ENCODE peak calls at places on chromosomes 1 and 21, in ten cellular contexts. One of them, this sample, is unnamed.

GRCh38 chr1:62325076-62325475 is 5.8 kb upstream of the KANK4 start:
- DNase-seq in NAMALWA: no peak
- DNase-seq in fibroblast of lung: peak
- DNase-seq in neural crest cell: no peak
- DNase-seq in foreskin keratinocyte: peak
- DNase-seq in NCI-H2029 treated with DMSO at 0.1 percent for 48 hours: no peak
- DNase-seq in activated CD4-positive, alpha-beta T cell treated with anti-CD3 and anti-CD28 coated beads, Interleukin-2, amount 50 U/mL, for 4 hours: no peak
- DNase-seq in KG1: no peak
- DNase-seq in DMS153: no peak
- DNase-seq in mucosa of gallbladder: no peak
- DNase-seq in this sample: peak

GRCh38 chr21:29382029-29382654 is 83.4 kb downstream of the BACH1 start:
- DNase-seq in NAMALWA: no peak
- DNase-seq in fibroblast of lung: peak
- DNase-seq in neural crest cell: no peak
- DNase-seq in foreskin keratinocyte: peak
- DNase-seq in NCI-H2029 treated with DMSO at 0.1 percent for 48 hours: no peak
- DNase-seq in activated CD4-positive, alpha-beta T cell treated with anti-CD3 and anti-CD28 coated beads, Interleukin-2, amount 50 U/mL, for 4 hours: no peak
- DNase-seq in KG1: no peak
- DNase-seq in DMS153: no peak
- DNase-seq in mucosa of gallbladder: no peak
- DNase-seq in this sample: peak

GRCh38 chr1:13792429-13792828 is 92.4 kb downstream of the PRDM2 start:
- DNase-seq in NAMALWA: no peak
- DNase-seq in fibroblast of lung: peak
- DNase-seq in neural crest cell: no peak
- DNase-seq in foreskin keratinocyte: no peak
- DNase-seq in NCI-H2029 treated with DMSO at 0.1 percent for 48 hours: no peak
- DNase-seq in activated CD4-positive, alpha-beta T cell treated with anti-CD3 and anti-CD28 coated beads, Interleukin-2, amount 50 U/mL, for 4 hours: no peak
- DNase-seq in KG1: no peak
- DNase-seq in DMS153: no peak
- DNase-seq in mucosa of gallbladder: no peak
- DNase-seq in this sample: peak

GRCh38 chr1:34695580-34695979 is 59.3 kb upstream of the GJB5 start:
- DNase-seq in NAMALWA: no peak
- DNase-seq in fibroblast of lung: no peak
- DNase-seq in neural crest cell: no peak
- DNase-seq in foreskin keratinocyte: no peak
- DNase-seq in NCI-H2029 treated with DMSO at 0.1 percent for 48 hours: peak
- DNase-seq in activated CD4-positive, alpha-beta T cell treated with anti-CD3 and anti-CD28 coated beads, Interleukin-2, amount 50 U/mL, for 4 hours: no peak
- DNase-seq in KG1: no peak
- DNase-seq in DMS153: peak
- DNase-seq in mucosa of gallbladder: no peak
- DNase-seq in this sample: no peak

GRCh38 chr1:180239145-180240096 is 9.4 kb downstream of the LHX4 start:
- DNase-seq in NAMALWA: no peak
- DNase-seq in fibroblast of lung: no peak
- DNase-seq in neural crest cell: no peak
- DNase-seq in foreskin keratinocyte: no peak
- DNase-seq in NCI-H2029 treated with DMSO at 0.1 percent for 48 hours: no peak
- DNase-seq in activated CD4-positive, alpha-beta T cell treated with anti-CD3 and anti-CD28 coated beads, Interleukin-2, amount 50 U/mL, for 4 hours: no peak
- DNase-seq in KG1: no peak
- DNase-seq in DMS153: no peak
- DNase-seq in mucosa of gallbladder: no peak
- DNase-seq in this sample: no peak

GRCh38 chr1:9766759-9767442 is 56.9 kb downstream of the CLSTN1 start:
- DNase-seq in NAMALWA: no peak
- DNase-seq in fibroblast of lung: peak
- DNase-seq in neural crest cell: no peak
- DNase-seq in foreskin keratinocyte: peak
- DNase-seq in NCI-H2029 treated with DMSO at 0.1 percent for 48 hours: no peak
- DNase-seq in activated CD4-positive, alpha-beta T cell treated with anti-CD3 and anti-CD28 coated beads, Interleukin-2, amount 50 U/mL, for 4 hours: no peak
- DNase-seq in KG1: no peak
- DNase-seq in DMS153: no peak
- DNase-seq in mucosa of gallbladder: no peak
- DNase-seq in this sample: peak

GRCh38 chr1:27544818-27545612 is 55.0 kb upstream of the WASF2 start:
- DNase-seq in NAMALWA: no peak
- DNase-seq in fibroblast of lung: peak
- DNase-seq in neural crest cell: no peak
- DNase-seq in foreskin keratinocyte: no peak
- DNase-seq in NCI-H2029 treated with DMSO at 0.1 percent for 48 hours: no peak
- DNase-seq in activated CD4-positive, alpha-beta T cell treated with anti-CD3 and anti-CD28 coated beads, Interleukin-2, amount 50 U/mL, for 4 hours: no peak
- DNase-seq in KG1: no peak
- DNase-seq in DMS153: no peak
- DNase-seq in mucosa of gallbladder: no peak
- DNase-seq in this sample: no peak

GRCh38 chr1:244353572-244354091 is 98.1 kb downstream of the ADSS2 start:
- DNase-seq in NAMALWA: no peak
- DNase-seq in fibroblast of lung: peak
- DNase-seq in neural crest cell: no peak
- DNase-seq in foreskin keratinocyte: peak
- DNase-seq in NCI-H2029 treated with DMSO at 0.1 percent for 48 hours: no peak
- DNase-seq in activated CD4-positive, alpha-beta T cell treated with anti-CD3 and anti-CD28 coated beads, Interleukin-2, amount 50 U/mL, for 4 hours: no peak
- DNase-seq in KG1: no peak
- DNase-seq in DMS153: peak
- DNase-seq in mucosa of gallbladder: peak
- DNase-seq in this sample: peak

GRCh38 chr1:11058026-11058425 is 1.8 kb downstream of the SRM start:
- DNase-seq in NAMALWA: no peak
- DNase-seq in fibroblast of lung: no peak
- DNase-seq in neural crest cell: no peak
- DNase-seq in foreskin keratinocyte: no peak
- DNase-seq in NCI-H2029 treated with DMSO at 0.1 percent for 48 hours: no peak
- DNase-seq in activated CD4-positive, alpha-beta T cell treated with anti-CD3 and anti-CD28 coated beads, Interleukin-2, amount 50 U/mL, for 4 hours: no peak
- DNase-seq in KG1: no peak
- DNase-seq in DMS153: no peak
- DNase-seq in mucosa of gallbladder: no peak
- DNase-seq in this sample: no peak

GRCh38 chr1:27940297-27940696 is 5.5 kb downstream of the SMPDL3B start:
- DNase-seq in NAMALWA: peak
- DNase-seq in fibroblast of lung: peak
- DNase-seq in neural crest cell: peak
- DNase-seq in foreskin keratinocyte: no peak
- DNase-seq in NCI-H2029 treated with DMSO at 0.1 percent for 48 hours: no peak
- DNase-seq in activated CD4-positive, alpha-beta T cell treated with anti-CD3 and anti-CD28 coated beads, Interleukin-2, amount 50 U/mL, for 4 hours: peak
- DNase-seq in KG1: peak
- DNase-seq in DMS153: peak
- DNase-seq in mucosa of gallbladder: peak
- DNase-seq in this sample: no peak

GRCh38 chr21:16588433-16588860 is 858.7 kb downstream of the USP25 start:
- DNase-seq in NAMALWA: no peak
- DNase-seq in fibroblast of lung: peak
- DNase-seq in neural crest cell: peak
- DNase-seq in foreskin keratinocyte: peak
- DNase-seq in NCI-H2029 treated with DMSO at 0.1 percent for 48 hours: no peak
- DNase-seq in activated CD4-positive, alpha-beta T cell treated with anti-CD3 and anti-CD28 coated beads, Interleukin-2, amount 50 U/mL, for 4 hours: no peak
- DNase-seq in KG1: no peak
- DNase-seq in DMS153: peak
- DNase-seq in mucosa of gallbladder: peak
- DNase-seq in this sample: no peak

GRCh38 chr21:42465008-42465878 is 30.8 kb downstream of the RSPH1 start:
- DNase-seq in NAMALWA: peak
- DNase-seq in fibroblast of lung: peak
- DNase-seq in neural crest cell: no peak
- DNase-seq in foreskin keratinocyte: no peak
- DNase-seq in NCI-H2029 treated with DMSO at 0.1 percent for 48 hours: no peak
- DNase-seq in activated CD4-positive, alpha-beta T cell treated with anti-CD3 and anti-CD28 coated beads, Interleukin-2, amount 50 U/mL, for 4 hours: no peak
- DNase-seq in KG1: peak
- DNase-seq in DMS153: no peak
- DNase-seq in mucosa of gallbladder: peak
- DNase-seq in this sample: no peak

GRCh38 chr1:167683641-167684502 is 37.9 kb upstream of the MPZL1 start:
- DNase-seq in NAMALWA: no peak
- DNase-seq in fibroblast of lung: peak
- DNase-seq in neural crest cell: no peak
- DNase-seq in foreskin keratinocyte: no peak
- DNase-seq in NCI-H2029 treated with DMSO at 0.1 percent for 48 hours: no peak
- DNase-seq in activated CD4-positive, alpha-beta T cell treated with anti-CD3 and anti-CD28 coated beads, Interleukin-2, amount 50 U/mL, for 4 hours: no peak
- DNase-seq in KG1: no peak
- DNase-seq in DMS153: no peak
- DNase-seq in mucosa of gallbladder: no peak
- DNase-seq in this sample: no peak

GRCh38 chr1:212186427-212187207 is 98.6 kb upstream of the PPP2R5A start:
- DNase-seq in NAMALWA: peak
- DNase-seq in fibroblast of lung: no peak
- DNase-seq in neural crest cell: no peak
- DNase-seq in foreskin keratinocyte: no peak
- DNase-seq in NCI-H2029 treated with DMSO at 0.1 percent for 48 hours: no peak
- DNase-seq in activated CD4-positive, alpha-beta T cell treated with anti-CD3 and anti-CD28 coated beads, Interleukin-2, amount 50 U/mL, for 4 hours: no peak
- DNase-seq in KG1: no peak
- DNase-seq in DMS153: peak
- DNase-seq in mucosa of gallbladder: no peak
- DNase-seq in this sample: no peak

GRCh38 chr1:160376525-160377131 is 9.8 kb downstream of the NHLH1 start:
- DNase-seq in NAMALWA: peak
- DNase-seq in fibroblast of lung: peak
- DNase-seq in neural crest cell: peak
- DNase-seq in foreskin keratinocyte: no peak
- DNase-seq in NCI-H2029 treated with DMSO at 0.1 percent for 48 hours: peak
- DNase-seq in activated CD4-positive, alpha-beta T cell treated with anti-CD3 and anti-CD28 coated beads, Interleukin-2, amount 50 U/mL, for 4 hours: no peak
- DNase-seq in KG1: no peak
- DNase-seq in DMS153: peak
- DNase-seq in mucosa of gallbladder: peak
- DNase-seq in this sample: peak

GRCh38 chr1:9542425-9542824 is 3.2 kb downstream of the SLC25A33 start:
- DNase-seq in NAMALWA: peak
- DNase-seq in fibroblast of lung: peak
- DNase-seq in neural crest cell: no peak
- DNase-seq in foreskin keratinocyte: no peak
- DNase-seq in NCI-H2029 treated with DMSO at 0.1 percent for 48 hours: no peak
- DNase-seq in activated CD4-positive, alpha-beta T cell treated with anti-CD3 and anti-CD28 coated beads, Interleukin-2, amount 50 U/mL, for 4 hours: no peak
- DNase-seq in KG1: no peak
- DNase-seq in DMS153: no peak
- DNase-seq in mucosa of gallbladder: no peak
- DNase-seq in this sample: no peak

GRCh38 chr21:15837603-15838002 is 107.8 kb downstream of the USP25 start:
- DNase-seq in NAMALWA: no peak
- DNase-seq in fibroblast of lung: peak
- DNase-seq in neural crest cell: no peak
- DNase-seq in foreskin keratinocyte: no peak
- DNase-seq in NCI-H2029 treated with DMSO at 0.1 percent for 48 hours: no peak
- DNase-seq in activated CD4-positive, alpha-beta T cell treated with anti-CD3 and anti-CD28 coated beads, Interleukin-2, amount 50 U/mL, for 4 hours: no peak
- DNase-seq in KG1: no peak
- DNase-seq in DMS153: no peak
- DNase-seq in mucosa of gallbladder: no peak
- DNase-seq in this sample: no peak

GRCh38 chr1:169595764-169596711 is 9.8 kb upstream of the F5 start:
- DNase-seq in NAMALWA: peak
- DNase-seq in fibroblast of lung: peak
- DNase-seq in neural crest cell: no peak
- DNase-seq in foreskin keratinocyte: peak
- DNase-seq in NCI-H2029 treated with DMSO at 0.1 percent for 48 hours: no peak
- DNase-seq in activated CD4-positive, alpha-beta T cell treated with anti-CD3 and anti-CD28 coated beads, Interleukin-2, amount 50 U/mL, for 4 hours: no peak
- DNase-seq in KG1: no peak
- DNase-seq in DMS153: no peak
- DNase-seq in mucosa of gallbladder: peak
- DNase-seq in this sample: no peak

GRCh38 chr1:231000201-231000600 is 21.3 kb downstream of the ARV1 start:
- DNase-seq in NAMALWA: no peak
- DNase-seq in fibroblast of lung: no peak
- DNase-seq in neural crest cell: no peak
- DNase-seq in foreskin keratinocyte: no peak
- DNase-seq in NCI-H2029 treated with DMSO at 0.1 percent for 48 hours: no peak
- DNase-seq in activated CD4-positive, alpha-beta T cell treated with anti-CD3 and anti-CD28 coated beads, Interleukin-2, amount 50 U/mL, for 4 hours: no peak
- DNase-seq in KG1: no peak
- DNase-seq in DMS153: no peak
- DNase-seq in mucosa of gallbladder: no peak
- DNase-seq in this sample: no peak

GRCh38 chr1:15736035-15736665 is at the start of gene SLC25A34:
- DNase-seq in NAMALWA: no peak
- DNase-seq in fibroblast of lung: no peak
- DNase-seq in neural crest cell: no peak
- DNase-seq in foreskin keratinocyte: no peak
- DNase-seq in NCI-H2029 treated with DMSO at 0.1 percent for 48 hours: peak
- DNase-seq in activated CD4-positive, alpha-beta T cell treated with anti-CD3 and anti-CD28 coated beads, Interleukin-2, amount 50 U/mL, for 4 hours: no peak
- DNase-seq in KG1: no peak
- DNase-seq in DMS153: peak
- DNase-seq in mucosa of gallbladder: peak
- DNase-seq in this sample: no peak

GRCh38 chr1:156151093-156151688 is 2.2 kb upstream of the SEMA4A start:
- DNase-seq in NAMALWA: peak
- DNase-seq in fibroblast of lung: peak
- DNase-seq in neural crest cell: no peak
- DNase-seq in foreskin keratinocyte: no peak
- DNase-seq in NCI-H2029 treated with DMSO at 0.1 percent for 48 hours: no peak
- DNase-seq in activated CD4-positive, alpha-beta T cell treated with anti-CD3 and anti-CD28 coated beads, Interleukin-2, amount 50 U/mL, for 4 hours: no peak
- DNase-seq in KG1: no peak
- DNase-seq in DMS153: no peak
- DNase-seq in mucosa of gallbladder: no peak
- DNase-seq in this sample: peak

GRCh38 chr1:164623805-164624204 is 64.8 kb downstream of the PBX1 start:
- DNase-seq in NAMALWA: no peak
- DNase-seq in fibroblast of lung: no peak
- DNase-seq in neural crest cell: no peak
- DNase-seq in foreskin keratinocyte: no peak
- DNase-seq in NCI-H2029 treated with DMSO at 0.1 percent for 48 hours: no peak
- DNase-seq in activated CD4-positive, alpha-beta T cell treated with anti-CD3 and anti-CD28 coated beads, Interleukin-2, amount 50 U/mL, for 4 hours: no peak
- DNase-seq in KG1: no peak
- DNase-seq in DMS153: no peak
- DNase-seq in mucosa of gallbladder: no peak
- DNase-seq in this sample: no peak

GRCh38 chr1:55234016-55234415 is 18.9 kb upstream of the USP24 start:
- DNase-seq in NAMALWA: no peak
- DNase-seq in fibroblast of lung: peak
- DNase-seq in neural crest cell: no peak
- DNase-seq in foreskin keratinocyte: no peak
- DNase-seq in NCI-H2029 treated with DMSO at 0.1 percent for 48 hours: no peak
- DNase-seq in activated CD4-positive, alpha-beta T cell treated with anti-CD3 and anti-CD28 coated beads, Interleukin-2, amount 50 U/mL, for 4 hours: no peak
- DNase-seq in KG1: no peak
- DNase-seq in DMS153: no peak
- DNase-seq in mucosa of gallbladder: no peak
- DNase-seq in this sample: peak

GRCh38 chr1:16441312-16441641 is 753 bp downstream of the NECAP2 start:
- DNase-seq in NAMALWA: no peak
- DNase-seq in fibroblast of lung: peak
- DNase-seq in neural crest cell: no peak
- DNase-seq in foreskin keratinocyte: no peak
- DNase-seq in NCI-H2029 treated with DMSO at 0.1 percent for 48 hours: no peak
- DNase-seq in activated CD4-positive, alpha-beta T cell treated with anti-CD3 and anti-CD28 coated beads, Interleukin-2, amount 50 U/mL, for 4 hours: no peak
- DNase-seq in KG1: no peak
- DNase-seq in DMS153: no peak
- DNase-seq in mucosa of gallbladder: no peak
- DNase-seq in this sample: peak

GRCh38 chr1:149917590-149918144 is at the start of gene SV2A:
- DNase-seq in NAMALWA: no peak
- DNase-seq in fibroblast of lung: peak
- DNase-seq in neural crest cell: peak
- DNase-seq in foreskin keratinocyte: no peak
- DNase-seq in NCI-H2029 treated with DMSO at 0.1 percent for 48 hours: no peak
- DNase-seq in activated CD4-positive, alpha-beta T cell treated with anti-CD3 and anti-CD28 coated beads, Interleukin-2, amount 50 U/mL, for 4 hours: peak
- DNase-seq in KG1: no peak
- DNase-seq in DMS153: peak
- DNase-seq in mucosa of gallbladder: no peak
- DNase-seq in this sample: no peak

GRCh38 chr1:51551848-51552296 is 32.8 kb upstream of the EPS15 start:
- DNase-seq in NAMALWA: no peak
- DNase-seq in fibroblast of lung: no peak
- DNase-seq in neural crest cell: no peak
- DNase-seq in foreskin keratinocyte: no peak
- DNase-seq in NCI-H2029 treated with DMSO at 0.1 percent for 48 hours: no peak
- DNase-seq in activated CD4-positive, alpha-beta T cell treated with anti-CD3 and anti-CD28 coated beads, Interleukin-2, amount 50 U/mL, for 4 hours: no peak
- DNase-seq in KG1: no peak
- DNase-seq in DMS153: no peak
- DNase-seq in mucosa of gallbladder: no peak
- DNase-seq in this sample: no peak

GRCh38 chr1:31666290-31666963 is 21.8 kb upstream of the PEF1 start:
- DNase-seq in NAMALWA: peak
- DNase-seq in fibroblast of lung: peak
- DNase-seq in neural crest cell: no peak
- DNase-seq in foreskin keratinocyte: peak
- DNase-seq in NCI-H2029 treated with DMSO at 0.1 percent for 48 hours: no peak
- DNase-seq in activated CD4-positive, alpha-beta T cell treated with anti-CD3 and anti-CD28 coated beads, Interleukin-2, amount 50 U/mL, for 4 hours: no peak
- DNase-seq in KG1: no peak
- DNase-seq in DMS153: peak
- DNase-seq in mucosa of gallbladder: peak
- DNase-seq in this sample: no peak

GRCh38 chr1:26831546-26832248 is 5.2 kb downstream of the ZDHHC18 start:
- DNase-seq in NAMALWA: no peak
- DNase-seq in fibroblast of lung: no peak
- DNase-seq in neural crest cell: no peak
- DNase-seq in foreskin keratinocyte: no peak
- DNase-seq in NCI-H2029 treated with DMSO at 0.1 percent for 48 hours: peak
- DNase-seq in activated CD4-positive, alpha-beta T cell treated with anti-CD3 and anti-CD28 coated beads, Interleukin-2, amount 50 U/mL, for 4 hours: no peak
- DNase-seq in KG1: no peak
- DNase-seq in DMS153: peak
- DNase-seq in mucosa of gallbladder: no peak
- DNase-seq in this sample: no peak

This sample was measured in GM04503.